ENCODE peak calls at places on chromosome 6, in eight cellular contexts. One of them, this sample, is unnamed. For H3K36me3 and H3K4me1, the result is how much of the 10 kb centered on the place peaks cover.

GRCh38 chr6:4780360-4780812 is 4.2 kb downstream of the CDYL start:
- DNase-seq in GM23248: peak
- DNase-seq in ovary: no peak
- DNase-seq in ascending aorta: no peak
- DNase-seq in sigmoid colon: no peak
- DNase-seq in left ventricle myocardium inferior: no peak
- DNase-seq in body of pancreas: peak
- DNase-seq in MM.1S: no peak
- DNase-seq in this sample: peak

GRCh38 chr6:51805517-51805916 is 281.9 kb downstream of the PKHD1 start:
- DNase-seq in GM23248: no peak
- DNase-seq in ovary: no peak
- DNase-seq in ascending aorta: no peak
- DNase-seq in sigmoid colon: no peak
- DNase-seq in left ventricle myocardium inferior: no peak
- DNase-seq in body of pancreas: no peak
- DNase-seq in MM.1S: no peak
- DNase-seq in this sample: no peak

GRCh38 chr6:163323274-163323673 is 91.2 kb upstream of the QKI start:
- DNase-seq in GM23248: no peak
- DNase-seq in ovary: no peak
- DNase-seq in ascending aorta: peak
- DNase-seq in sigmoid colon: no peak
- DNase-seq in left ventricle myocardium inferior: no peak
- DNase-seq in body of pancreas: no peak
- DNase-seq in MM.1S: no peak
- DNase-seq in this sample: no peak

GRCh38 chr6:161264181-161264580 is 9.7 kb downstream of the AGPAT4 start:
- DNase-seq in GM23248: no peak
- DNase-seq in ovary: no peak
- DNase-seq in ascending aorta: no peak
- DNase-seq in sigmoid colon: peak
- DNase-seq in left ventricle myocardium inferior: no peak
- DNase-seq in body of pancreas: no peak
- DNase-seq in MM.1S: no peak
- DNase-seq in this sample: no peak

GRCh38 chr6:84428300-84428907 is 201.0 kb upstream of the CEP162 start:
- DNase-seq in GM23248: peak
- DNase-seq in ovary: no peak
- DNase-seq in ascending aorta: peak
- DNase-seq in sigmoid colon: no peak
- DNase-seq in left ventricle myocardium inferior: peak
- DNase-seq in body of pancreas: peak
- DNase-seq in MM.1S: peak
- DNase-seq in this sample: peak

GRCh38 chr6:30160791-30161261 is at the start of gene TRIM10:
- DNase-seq in GM23248: no peak
- DNase-seq in ovary: no peak
- DNase-seq in ascending aorta: no peak
- DNase-seq in sigmoid colon: no peak
- DNase-seq in left ventricle myocardium inferior: no peak
- DNase-seq in body of pancreas: no peak
- DNase-seq in MM.1S: no peak
- DNase-seq in this sample: no peak

GRCh38 chr6:3137057-3137777 is 18.7 kb downstream of the BPHL start:
- DNase-seq in GM23248: no peak
- DNase-seq in ovary: no peak
- DNase-seq in ascending aorta: no peak
- DNase-seq in sigmoid colon: no peak
- DNase-seq in left ventricle myocardium inferior: no peak
- DNase-seq in body of pancreas: peak
- DNase-seq in MM.1S: no peak
- DNase-seq in this sample: peak

GRCh38 chr6:42696526-42697267 is 25.7 kb downstream of the PRPH2 start:
- DNase-seq in GM23248: peak
- DNase-seq in ovary: no peak
- DNase-seq in ascending aorta: no peak
- DNase-seq in sigmoid colon: no peak
- DNase-seq in left ventricle myocardium inferior: no peak
- DNase-seq in body of pancreas: peak
- DNase-seq in MM.1S: no peak
- DNase-seq in this sample: no peak

GRCh38 chr6:43682724-43683429 is 4.7 kb downstream of the MRPS18A start:
- DNase-seq in GM23248: no peak
- DNase-seq in ovary: no peak
- DNase-seq in ascending aorta: no peak
- DNase-seq in sigmoid colon: no peak
- DNase-seq in left ventricle myocardium inferior: no peak
- DNase-seq in body of pancreas: no peak
- DNase-seq in MM.1S: no peak
- DNase-seq in this sample: no peak

GRCh38 chr6:119834418-119834817 is 484.9 kb upstream of the MAN1A1 start:
- DNase-seq in GM23248: no peak
- DNase-seq in ovary: no peak
- DNase-seq in ascending aorta: no peak
- DNase-seq in sigmoid colon: no peak
- DNase-seq in left ventricle myocardium inferior: no peak
- DNase-seq in body of pancreas: no peak
- DNase-seq in MM.1S: no peak
- DNase-seq in this sample: no peak

GRCh38 chr6:149129401-149130077 is 188.0 kb upstream of the TAB2 start:
- DNase-seq in GM23248: peak
- DNase-seq in ovary: no peak
- DNase-seq in ascending aorta: no peak
- DNase-seq in sigmoid colon: no peak
- DNase-seq in left ventricle myocardium inferior: no peak
- DNase-seq in body of pancreas: peak
- DNase-seq in MM.1S: no peak
- DNase-seq in this sample: peak

GRCh38 chr6:85236636-85237035 is 213.2 kb upstream of the NT5E start:
- DNase-seq in GM23248: no peak
- DNase-seq in ovary: no peak
- DNase-seq in ascending aorta: no peak
- DNase-seq in sigmoid colon: no peak
- DNase-seq in left ventricle myocardium inferior: no peak
- DNase-seq in body of pancreas: no peak
- DNase-seq in MM.1S: no peak
- DNase-seq in this sample: no peak

GRCh38 chr6:106974337-106974998 is at the start of gene CD24:
- DNase-seq in GM23248: no peak
- DNase-seq in ovary: no peak
- DNase-seq in ascending aorta: no peak
- DNase-seq in sigmoid colon: no peak
- DNase-seq in left ventricle myocardium inferior: no peak
- DNase-seq in body of pancreas: peak
- DNase-seq in MM.1S: no peak
- DNase-seq in this sample: peak

GRCh38 chr6:14113951-14114350 is 3.6 kb upstream of the CD83 start:
- DNase-seq in GM23248: no peak
- DNase-seq in ovary: no peak
- DNase-seq in ascending aorta: no peak
- DNase-seq in sigmoid colon: no peak
- DNase-seq in left ventricle myocardium inferior: no peak
- DNase-seq in body of pancreas: no peak
- DNase-seq in MM.1S: no peak
- DNase-seq in this sample: no peak

GRCh38 chr6:125919618-125920017 is 37.0 kb upstream of the HINT3 start:
- DNase-seq in GM23248: no peak
- DNase-seq in ovary: no peak
- DNase-seq in ascending aorta: no peak
- DNase-seq in sigmoid colon: no peak
- DNase-seq in left ventricle myocardium inferior: no peak
- DNase-seq in body of pancreas: no peak
- DNase-seq in MM.1S: no peak
- DNase-seq in this sample: no peak
- H3K36me3 ChIP-seq in GM23248: under half
- H3K36me3 ChIP-seq in ovary: under half
- H3K36me3 ChIP-seq in ascending aorta: under half
- H3K36me3 ChIP-seq in sigmoid colon: under half
- H3K36me3 ChIP-seq in left ventricle myocardium inferior: half or more
- H3K36me3 ChIP-seq in body of pancreas: under half
- H3K36me3 ChIP-seq in MM.1S: under half
- H3K36me3 ChIP-seq in this sample: under half

DNA sequence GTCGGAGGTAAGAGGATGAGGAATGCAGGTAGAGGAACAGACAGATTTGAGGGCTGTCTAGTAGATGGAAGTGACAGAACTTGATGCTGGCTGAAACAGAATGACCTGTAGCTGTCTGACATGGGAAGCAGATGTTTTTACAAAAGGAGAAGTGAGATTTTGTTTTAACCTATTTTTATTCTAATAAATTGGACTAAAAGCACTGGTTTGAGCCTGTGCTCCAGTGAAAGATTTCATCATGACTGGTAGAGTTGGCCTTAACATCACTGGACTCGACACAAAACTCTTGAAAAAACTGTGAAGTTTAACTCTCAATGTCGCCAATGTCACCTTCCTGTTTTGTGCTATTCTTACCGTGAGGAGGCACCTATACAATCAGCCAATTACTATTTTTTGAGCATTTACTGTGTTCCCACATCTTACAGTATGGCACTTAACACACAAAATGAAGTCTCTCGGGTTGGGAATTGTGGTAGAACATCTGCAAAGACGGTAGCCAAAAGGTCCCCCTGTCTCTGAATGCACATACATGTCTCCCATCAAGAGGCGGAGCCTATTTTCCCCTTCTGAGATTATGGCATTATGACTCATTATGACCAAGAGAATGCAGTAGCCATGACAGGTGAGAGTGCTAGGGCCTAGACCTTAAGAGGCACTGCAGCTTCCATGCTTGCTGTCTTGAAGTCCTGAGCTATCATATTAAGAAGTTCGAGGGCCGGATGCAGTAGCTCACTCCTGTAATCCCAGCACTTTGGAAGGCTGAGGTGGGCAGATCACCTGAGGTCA is 93.2 kb downstream of the FOXF2 start:
- DNase-seq in GM23248: peak
- DNase-seq in ovary: no peak
- DNase-seq in ascending aorta: no peak
- DNase-seq in sigmoid colon: no peak
- DNase-seq in left ventricle myocardium inferior: no peak
- DNase-seq in body of pancreas: no peak
- DNase-seq in MM.1S: peak
- DNase-seq in this sample: no peak
- H3K4me1 ChIP-seq in GM23248: half or more
- H3K4me1 ChIP-seq in ovary: under half
- H3K4me1 ChIP-seq in ascending aorta: under half
- H3K4me1 ChIP-seq in sigmoid colon: under half
- H3K4me1 ChIP-seq in left ventricle myocardium inferior: under half
- H3K4me1 ChIP-seq in body of pancreas: under half
- H3K4me1 ChIP-seq in MM.1S: under half
- H3K4me1 ChIP-seq in this sample: under half

GRCh38 chr6:35293681-35294080 is 3.9 kb upstream of the DEF6 start:
- DNase-seq in GM23248: no peak
- DNase-seq in ovary: no peak
- DNase-seq in ascending aorta: no peak
- DNase-seq in sigmoid colon: peak
- DNase-seq in left ventricle myocardium inferior: no peak
- DNase-seq in body of pancreas: no peak
- DNase-seq in MM.1S: no peak
- DNase-seq in this sample: no peak

GRCh38 chr6:35292494-35292893 is 5.1 kb upstream of the DEF6 start:
- DNase-seq in GM23248: no peak
- DNase-seq in ovary: no peak
- DNase-seq in ascending aorta: no peak
- DNase-seq in sigmoid colon: peak
- DNase-seq in left ventricle myocardium inferior: no peak
- DNase-seq in body of pancreas: no peak
- DNase-seq in MM.1S: no peak
- DNase-seq in this sample: no peak

GRCh38 chr6:35287671-35288396 is 9.8 kb upstream of the DEF6 start:
- DNase-seq in GM23248: peak
- DNase-seq in ovary: no peak
- DNase-seq in ascending aorta: no peak
- DNase-seq in sigmoid colon: no peak
- DNase-seq in left ventricle myocardium inferior: no peak
- DNase-seq in body of pancreas: no peak
- DNase-seq in MM.1S: no peak
- DNase-seq in this sample: peak

GRCh38 chr6:35291491-35291890 is 6.1 kb upstream of the DEF6 start:
- DNase-seq in GM23248: no peak
- DNase-seq in ovary: no peak
- DNase-seq in ascending aorta: no peak
- DNase-seq in sigmoid colon: peak
- DNase-seq in left ventricle myocardium inferior: no peak
- DNase-seq in body of pancreas: no peak
- DNase-seq in MM.1S: no peak
- DNase-seq in this sample: no peak

DNA sequence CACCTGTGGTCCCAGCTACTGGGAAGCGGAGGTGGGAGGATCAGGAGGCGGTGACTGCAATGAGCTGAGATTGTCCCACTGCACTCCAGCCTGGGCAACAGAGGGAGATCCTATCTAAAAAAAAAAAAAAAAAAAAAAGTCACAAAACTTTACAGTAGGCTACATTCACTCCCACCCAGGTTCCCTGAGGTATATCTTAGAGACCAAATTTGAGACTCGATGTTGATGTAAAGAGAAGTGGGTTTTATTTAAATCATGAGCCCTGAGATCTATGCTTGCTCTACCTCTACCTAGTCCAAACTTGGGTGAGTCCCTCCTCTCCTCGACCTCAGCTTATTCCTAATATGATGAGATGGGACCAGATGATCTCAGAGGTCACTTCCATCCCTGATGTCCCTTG is 8.8 kb upstream of the DEF6 start:
- DNase-seq in GM23248: no peak
- DNase-seq in ovary: no peak
- DNase-seq in ascending aorta: no peak
- DNase-seq in sigmoid colon: no peak
- DNase-seq in left ventricle myocardium inferior: no peak
- DNase-seq in body of pancreas: no peak
- DNase-seq in MM.1S: no peak
- DNase-seq in this sample: no peak
- H3K36me3 ChIP-seq in GM23248: under half
- H3K36me3 ChIP-seq in ovary: under half
- H3K36me3 ChIP-seq in ascending aorta: half or more
- H3K36me3 ChIP-seq in sigmoid colon: half or more
- H3K36me3 ChIP-seq in left ventricle myocardium inferior: half or more
- H3K36me3 ChIP-seq in body of pancreas: under half
- H3K36me3 ChIP-seq in MM.1S: under half
- H3K36me3 ChIP-seq in this sample: half or more

DNA sequence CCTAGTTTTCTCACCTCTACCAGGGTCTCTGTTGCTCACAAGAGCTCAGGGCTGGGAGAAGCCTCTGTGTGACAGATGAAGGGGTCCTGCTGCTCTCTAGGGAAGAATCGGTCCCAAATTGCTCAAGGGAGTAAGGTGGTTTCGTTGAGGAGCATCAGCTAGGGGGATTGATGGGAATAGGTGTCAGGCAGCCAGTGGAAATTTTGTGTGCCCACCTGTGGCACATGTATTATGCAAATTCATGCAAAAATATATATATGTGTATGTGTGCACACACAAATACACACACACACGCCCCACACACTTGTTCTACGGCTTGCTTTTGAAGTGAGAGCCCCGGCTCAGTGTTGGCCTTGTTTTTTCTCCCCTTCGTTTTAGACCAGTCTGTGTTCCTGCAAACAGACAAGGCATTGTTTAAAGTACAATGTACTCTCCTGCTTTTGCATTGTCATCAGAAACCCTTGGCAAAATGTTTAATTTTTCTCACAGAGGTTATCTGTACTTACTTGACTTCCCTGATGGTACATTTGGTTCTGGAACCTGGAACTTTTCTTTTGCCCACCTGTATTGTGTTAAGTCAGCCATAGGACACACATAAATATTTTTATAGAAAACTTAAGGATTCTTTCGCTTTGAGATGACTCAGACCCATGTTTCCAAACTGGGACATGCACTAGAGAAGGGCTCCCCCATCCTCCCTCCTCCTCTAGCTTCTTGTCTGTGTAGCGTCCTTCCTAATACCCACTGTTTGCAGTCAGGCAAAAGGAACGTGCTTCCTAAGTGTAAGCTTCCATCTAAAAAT is 26.7 kb downstream of the FOXO3 start:
- DNase-seq in GM23248: peak
- DNase-seq in ovary: no peak
- DNase-seq in ascending aorta: no peak
- DNase-seq in sigmoid colon: peak
- DNase-seq in left ventricle myocardium inferior: no peak
- DNase-seq in body of pancreas: no peak
- DNase-seq in MM.1S: peak
- DNase-seq in this sample: peak
- H3K4me1 ChIP-seq in GM23248: half or more
- H3K4me1 ChIP-seq in ovary: half or more
- H3K4me1 ChIP-seq in ascending aorta: half or more
- H3K4me1 ChIP-seq in sigmoid colon: half or more
- H3K4me1 ChIP-seq in left ventricle myocardium inferior: half or more
- H3K4me1 ChIP-seq in body of pancreas: half or more
- H3K4me1 ChIP-seq in MM.1S: half or more
- H3K4me1 ChIP-seq in this sample: under half

This sample was measured in mesenchymal stem cell.